ENCODE peak calls at places on chromosomes 2 and 18, in six cellular contexts. F is H1, D is HCT116, Q is HepG2, G is SK-N-SH, W is K562. P is an unnamed sample.

GRCh38 chr2:158102446-158102845 is 770 bp downstream of the UPP2 start:
- DNase-seq in F (no peak), D (no peak), Q (no peak), G (no peak), W (no peak), P (no peak)

GRCh38 chr2:88549616-88550292 is 77.5 kb downstream of the EIF2AK3 start:
- DNase-seq in F (peak), D (no peak), Q (no peak), G (peak), W (no peak), P (peak)

GRCh38 chr2:41870948-41871522 is 176.8 kb upstream of the PKDCC start:
- DNase-seq in F (peak), D (no peak), Q (no peak), G (peak), W (no peak), P (no peak)

GRCh38 chr2:39642054-39642742 is 23.5 kb upstream of the TMEM178A start:
- DNase-seq in F (no peak), D (peak), Q (peak), G (no peak), W (no peak), P (no peak)

GRCh38 chr2:174007010-174007409 is 41.8 kb upstream of the SP3 start:
- DNase-seq in F (no peak), D (no peak), Q (no peak), G (no peak), W (no peak), P (no peak)

GRCh38 chr2:134402385-134402784 is 148.5 kb downstream of the MGAT5 start:
- DNase-seq in F (no peak), D (no peak), Q (peak), G (no peak), W (no peak), P (no peak)

GRCh38 chr2:239193925-239194687 is 206.7 kb downstream of the HDAC4 start:
- DNase-seq in F (peak), D (no peak), Q (no peak), G (no peak), W (no peak), P (no peak)

GRCh38 chr2:62787381-62787780 is 81.9 kb downstream of the EHBP1 start:
- DNase-seq in F (no peak), D (no peak), Q (no peak), G (peak), W (no peak), P (peak)

GRCh38 chr2:144905956-144906355 is 386.0 kb upstream of the ZEB2 start:
- DNase-seq in F (no peak), D (no peak), Q (no peak), G (no peak), W (no peak), P (no peak)

GRCh38 chr18:5317186-5317585 is 21.7 kb upstream of the ZBTB14 start:
- DNase-seq in F (no peak), D (no peak), Q (no peak), G (no peak), W (no peak), P (no peak)

GRCh38 chr18:45456076-45457066 is 158.9 kb upstream of the SLC14A2 start:
- DNase-seq in F (no peak), D (no peak), Q (no peak), G (no peak), W (no peak), P (no peak)

GRCh38 chr2:137721733-137722132 is 242.5 kb upstream of the HNMT start:
- DNase-seq in F (no peak), D (no peak), Q (no peak), G (no peak), W (no peak), P (no peak)

GRCh38 chr2:137715731-137716191 is 248.5 kb upstream of the HNMT start:
- DNase-seq in F (no peak), D (no peak), Q (no peak), G (no peak), W (no peak), P (no peak)

GRCh38 chr2:137718786-137719185 is 245.5 kb upstream of the HNMT start:
- DNase-seq in F (no peak), D (no peak), Q (no peak), G (no peak), W (no peak), P (no peak)
- TF ChIP-seq JUND in F (no peak), D (no peak), Q (no peak), G (no peak), W (no peak), P (no peak)

GRCh38 chr18:63788447-63789096 is 13.4 kb downstream of the SERPINB7 start:
- DNase-seq in F (no peak), D (peak), Q (no peak), G (no peak), W (no peak), P (no peak)

GRCh38 chr18:63783394-63783793 is 8.2 kb downstream of the SERPINB7 start:
- DNase-seq in F (no peak), D (peak), Q (no peak), G (no peak), W (no peak), P (no peak)

GRCh38 chr18:63789327-63789726 is 14.1 kb downstream of the SERPINB7 start:
- DNase-seq in F (no peak), D (no peak), Q (no peak), G (no peak), W (no peak), P (no peak)

GRCh38 chr18:63785031-63785430 is 9.8 kb downstream of the SERPINB7 start:
- DNase-seq in F (no peak), D (no peak), Q (no peak), G (no peak), W (no peak), P (no peak)

GRCh38 chr18:63787673-63788072 is 12.5 kb downstream of the SERPINB7 start:
- DNase-seq in F (no peak), D (no peak), Q (no peak), G (no peak), W (no peak), P (no peak)
- TF ChIP-seq JUND in F (no peak), D (no peak), Q (no peak), G (no peak), W (no peak), P (no peak)

DNA sequence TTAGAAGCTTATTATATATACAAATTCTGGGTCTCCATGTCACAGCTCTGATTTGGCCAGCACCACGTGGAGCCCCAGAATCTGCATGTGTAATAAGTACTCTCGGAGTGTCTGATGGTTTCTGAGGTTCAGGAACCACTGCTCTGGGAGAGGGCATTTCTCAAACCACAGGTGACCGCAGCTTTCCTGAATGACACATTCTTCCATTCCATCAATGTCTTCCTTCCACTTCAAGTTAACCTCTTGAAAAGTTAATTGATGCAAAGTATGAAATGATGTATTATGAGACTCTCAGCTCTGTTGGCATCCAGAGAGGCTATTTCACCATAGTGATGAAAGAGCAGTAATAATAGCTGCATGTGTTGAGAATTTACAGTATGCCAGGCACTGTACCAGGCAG is 61.3 kb upstream of the CRIM1 start:
- DNase-seq in F (no peak), D (no peak), Q (no peak), G (no peak), W (no peak), P (no peak)
- TF ChIP-seq JUND in F (no peak), D (no peak), Q (no peak), G (no peak), W (no peak), P (no peak)

GRCh38 chr2:226837787-226838603 is 2.1 kb downstream of the RHBDD1 start:
- DNase-seq in F (no peak), D (no peak), Q (no peak), G (peak), W (peak), P (no peak)
- TF ChIP-seq JUND in F (no peak), D (no peak), Q (no peak), G (no peak), W (peak), P (no peak)

GRCh38 chr2:72003796-72004195 is 143.9 kb downstream of the CYP26B1 start:
- DNase-seq in F (no peak), D (no peak), Q (no peak), G (no peak), W (no peak), P (no peak)

GRCh38 chr2:72006188-72006736 is 141.4 kb downstream of the CYP26B1 start:
- DNase-seq in F (no peak), D (no peak), Q (no peak), G (no peak), W (no peak), P (no peak)

GRCh38 chr2:72001937-72002690 is 145.5 kb downstream of the CYP26B1 start:
- DNase-seq in F (no peak), D (no peak), Q (no peak), G (peak), W (no peak), P (no peak)

GRCh38 chr2:72004976-72005375 is 142.7 kb downstream of the CYP26B1 start:
- DNase-seq in F (no peak), D (no peak), Q (no peak), G (no peak), W (no peak), P (no peak)

GRCh38 chr2:72004201-72004915 is 143.3 kb downstream of the CYP26B1 start:
- DNase-seq in F (no peak), D (no peak), Q (no peak), G (no peak), W (no peak), P (no peak)
- TF ChIP-seq JUND in F (no peak), D (no peak), Q (no peak), G (no peak), W (no peak), P (no peak)

DNA sequence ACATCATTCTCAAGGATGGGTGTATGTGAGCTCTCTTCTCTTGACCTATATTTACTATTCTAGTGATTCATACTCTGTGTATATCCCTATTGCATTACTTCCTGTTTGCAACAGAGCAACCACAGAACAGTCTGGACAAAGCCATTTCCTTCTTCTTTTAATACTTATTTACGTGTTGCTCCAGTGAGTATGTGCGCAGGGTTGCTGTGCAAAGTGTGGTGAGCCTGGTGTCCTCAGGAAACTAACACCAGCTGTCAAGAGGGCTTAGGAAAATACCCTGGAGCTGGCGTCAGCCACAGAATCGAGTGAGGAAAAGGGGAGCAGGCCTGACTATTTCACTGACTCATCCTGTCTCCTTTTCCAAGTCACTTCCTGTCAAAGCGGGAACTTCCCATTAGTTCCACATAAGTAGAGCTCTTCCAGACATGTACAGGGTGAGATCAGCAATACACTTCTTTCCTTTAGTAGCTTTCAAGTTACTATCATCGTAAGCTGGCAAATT is 214.1 kb upstream of the COPS8 start:
- DNase-seq in F (peak), D (no peak), Q (peak), G (no peak), W (no peak), P (no peak)
- TF ChIP-seq JUND in F (no peak), D (no peak), Q (no peak), G (no peak), W (no peak), P (no peak)

GRCh38 chr2:196758474-196759377 is 40.8 kb downstream of the GTF3C3 start:
- DNase-seq in F (no peak), D (no peak), Q (no peak), G (peak), W (no peak), P (peak)
- TF ChIP-seq JUND in F (no peak), D (no peak), Q (no peak), G (no peak), W (no peak), P (no peak)

GRCh38 chr2:217761645-217762277 is 241.0 kb downstream of the TNS1 start:
- DNase-seq in F (no peak), D (no peak), Q (no peak), G (no peak), W (no peak), P (no peak)

DNA sequence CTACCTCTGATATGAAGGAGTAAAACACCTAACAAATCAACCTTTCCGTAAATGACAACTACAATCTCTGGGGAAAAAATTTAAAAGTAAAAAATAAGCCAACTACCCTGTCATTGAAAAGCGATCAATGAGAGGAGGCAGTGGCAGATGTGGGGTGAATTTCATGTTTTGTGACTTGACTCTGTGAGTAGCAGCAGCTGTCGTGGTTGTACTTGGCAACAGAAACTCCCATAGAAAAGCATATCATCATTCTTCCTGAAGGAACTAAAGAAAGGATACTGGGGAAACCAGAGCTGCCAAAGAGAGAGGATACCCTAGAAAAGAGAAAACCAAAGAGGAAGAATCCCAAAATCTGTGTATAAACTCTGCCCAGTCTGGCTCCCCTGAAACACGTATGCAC is 236.4 kb downstream of the TNS1 start:
- DNase-seq in F (no peak), D (no peak), Q (no peak), G (no peak), W (no peak), P (no peak)
- TF ChIP-seq JUND in F (no peak), D (no peak), Q (no peak), G (no peak), W (no peak), P (no peak)

P was measured in T47D.